ENCODE peak calls at places on chromosomes 3 and 15, in five cellular contexts. J is SK-N-MC, I is HCT116, F is Panc1, M is upper lobe of left lung. C is an unnamed sample.

GRCh38 chr3:15288331-15288726 is 44.1 kb downstream of the SH3BP5 start:
- DNase-seq in J (no peak), I (no peak), F (no peak), M (no peak), C (no peak)

GRCh38 chr3:72907131-72907697 is 19.4 kb downstream of the GXYLT2 start:
- DNase-seq in J (no peak), I (no peak), F (no peak), M (no peak), C (no peak)

GRCh38 chr15:95326689-95327525 is 1003.6 kb upstream of the NR2F2 start:
- DNase-seq in J (no peak), I (no peak), F (no peak), M (no peak), C (no peak)

GRCh38 chr3:72977463-72977862 is 19.1 kb upstream of the PPP4R2 start:
- DNase-seq in J (no peak), I (no peak), F (no peak), M (no peak), C (no peak)

GRCh38 chr15:92612891-92613290 is 42.7 kb downstream of the FAM174B start:
- DNase-seq in J (no peak), I (no peak), F (no peak), M (no peak), C (peak; percentile 50)

GRCh38 chr3:30199096-30199734 is 407.2 kb upstream of the TGFBR2 start:
- DNase-seq in J (peak; percentile 26), I (peak; percentile 27), F (no peak), M (peak; percentile 63), C (no peak)

GRCh38 chr3:167066977-167067843 is 312.9 kb downstream of the ZBBX start:
- DNase-seq in J (peak; percentile 98), I (no peak), F (no peak), M (no peak), C (no peak)

GRCh38 chr3:4865714-4866113 is 113.5 kb upstream of the BHLHE40 start:
- DNase-seq in J (no peak), I (no peak), F (no peak), M (no peak), C (no peak)

GRCh38 chr3:149227591-149228268 is 6.1 kb upstream of the CP start:
- DNase-seq in J (no peak), I (no peak), F (no peak), M (no peak), C (no peak)

GRCh38 chr3:4889896-4890295 is 89.3 kb upstream of the BHLHE40 start:
- DNase-seq in J (no peak), I (no peak), F (no peak), M (no peak), C (no peak)

GRCh38 chr3:8503461-8503860 is 1.8 kb downstream of the LMCD1 start:
- DNase-seq in J (no peak), I (no peak), F (no peak), M (no peak), C (no peak)

GRCh38 chr3:52437326-52438103 is 7.4 kb downstream of the SEMA3G start:
- DNase-seq in J (no peak), I (no peak), F (no peak), M (no peak), C (no peak)
- TF ChIP-seq POLR2AphosphoS5 in J (no peak), I (no peak), F (no peak), M (no peak), C (no peak)

GRCh38 chr3:187473778-187474406 is 105.7 kb downstream of the RTP4 start:
- DNase-seq in J (no peak), I (peak; percentile 28), F (no peak), M (no peak), C (no peak)
- H3K9me3 ChIP-seq in J (peaks cover 4% of the 10 kb centered on the region), I (no peaks in the 10 kb centered on the region), F (peaks cover 32% of the 10 kb centered on the region), M (peaks cover 23% of the 10 kb centered on the region), C (peaks cover 19% of the 10 kb centered on the region)

GRCh38 chr15:33008284-33009011 is 186.1 kb downstream of the FMN1 start:
- DNase-seq in J (no peak), I (no peak), F (no peak), M (no peak), C (no peak)
- TF ChIP-seq POLR2AphosphoS5 in J (no peak), I (no peak), F (no peak), M (no peak), C (no peak)

GRCh38 chr3:178405456-178405970 is 130.7 kb upstream of the KCNMB2 start:
- DNase-seq in J (no peak), I (no peak), F (no peak), M (no peak), C (no peak)

GRCh38 chr3:178404966-178405365 is 131.3 kb upstream of the KCNMB2 start:
- DNase-seq in J (no peak), I (no peak), F (no peak), M (no peak), C (no peak)

GRCh38 chr3:178406206-178406605 is 130.0 kb upstream of the KCNMB2 start:
- DNase-seq in J (no peak), I (no peak), F (no peak), M (no peak), C (no peak)
- H3K9me3 ChIP-seq in J (no peaks in the 10 kb centered on the region), I (no peaks in the 10 kb centered on the region), F (no peaks in the 10 kb centered on the region), M (no peaks in the 10 kb centered on the region), C (no peaks in the 10 kb centered on the region)

DNA sequence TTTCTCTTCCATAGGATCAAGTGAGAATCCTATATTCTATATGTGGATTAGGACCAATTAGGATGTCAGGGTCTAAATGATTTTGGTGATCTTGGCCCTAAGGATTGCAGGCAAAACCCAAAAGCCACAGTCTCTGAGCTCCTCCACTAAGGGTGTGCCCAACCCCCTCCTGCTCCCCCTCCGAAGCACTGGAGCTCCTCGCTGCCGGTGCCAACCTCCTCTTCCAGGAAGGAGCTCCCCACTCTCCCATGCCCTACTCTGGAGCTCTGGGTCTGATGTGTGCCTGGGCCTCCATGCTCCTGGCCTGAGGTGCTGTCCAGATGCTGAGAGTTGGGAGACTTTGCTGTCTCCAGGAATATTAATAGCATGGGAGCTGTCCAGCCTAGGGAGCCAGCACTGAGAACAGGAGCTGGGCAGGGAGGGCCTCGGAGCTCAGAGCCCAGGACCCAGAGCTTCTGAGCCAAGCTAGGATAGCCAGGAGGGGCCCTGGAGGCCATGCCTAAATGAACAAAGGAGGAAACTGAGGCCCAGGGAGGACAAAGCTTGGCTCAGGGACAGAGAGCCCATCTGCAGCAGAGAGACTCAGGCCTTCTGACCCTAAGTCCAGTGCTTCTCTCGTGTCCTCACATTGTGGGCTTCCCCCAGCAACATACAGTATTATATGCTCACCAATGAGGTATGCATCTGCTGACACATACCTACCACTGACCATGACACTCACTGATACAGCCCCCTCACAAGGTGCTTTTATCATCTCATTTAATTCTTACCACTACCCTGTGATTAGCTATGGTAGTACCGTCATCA is 36.9 kb upstream of the HERC1 start:
- DNase-seq in J (no peak), I (no peak), F (no peak), M (no peak), C (no peak)
- TF ChIP-seq POLR2AphosphoS5 in J (no peak), I (no peak), F (no peak), M (no peak), C (no peak)

DNA sequence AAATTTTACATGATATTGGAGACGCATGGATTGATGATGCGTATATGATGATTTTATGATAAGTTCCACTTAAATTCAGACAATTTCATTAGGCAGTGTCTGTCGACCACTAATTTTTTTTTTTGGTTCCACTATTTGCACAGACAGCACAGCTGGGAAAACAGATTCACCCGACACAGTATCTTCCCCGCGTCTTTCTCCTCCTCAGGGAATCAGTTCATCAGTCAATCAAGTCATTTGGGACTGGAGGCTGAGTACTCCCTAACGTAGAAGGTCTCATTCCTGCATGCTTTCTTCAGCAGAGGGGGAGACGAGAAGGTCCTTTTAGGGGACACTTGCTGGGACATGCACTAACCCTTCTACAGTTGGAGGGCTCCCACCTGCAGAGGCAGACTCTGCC is 148.7 kb downstream of the LMLN start:
- DNase-seq in J (peak; percentile 60), I (no peak), F (no peak), M (no peak), C (no peak)
- H3K9me3 ChIP-seq in J (peaks cover 10% of the 10 kb centered on the region), I (no peaks in the 10 kb centered on the region), F (no peaks in the 10 kb centered on the region), M (no peaks in the 10 kb centered on the region), C (no peaks in the 10 kb centered on the region)

DNA sequence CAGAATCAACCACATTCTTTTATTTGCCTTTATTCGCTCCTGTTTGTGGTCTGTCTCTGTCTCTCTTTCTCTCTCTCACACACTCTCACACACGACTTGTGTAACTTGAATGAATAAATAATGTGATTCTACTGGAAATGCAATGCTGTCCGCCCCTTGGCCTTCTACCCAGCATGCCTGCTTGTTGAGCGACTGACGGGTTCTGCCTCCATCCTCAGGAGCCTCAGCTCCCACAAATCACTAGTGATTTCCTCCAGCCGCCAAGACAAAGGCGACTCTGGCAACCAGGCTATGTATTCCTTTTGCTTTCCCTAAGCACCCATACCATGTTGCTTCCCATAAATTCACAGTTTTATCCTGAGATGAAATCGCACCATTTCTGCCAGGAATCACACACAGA is 460.8 kb downstream of the MAGI1 start:
- DNase-seq in J (no peak), I (no peak), F (no peak), M (no peak), C (no peak)
- TF ChIP-seq POLR2AphosphoS5 in J (no peak), I (no peak), F (no peak), M (no peak), C (no peak)

GRCh38 chr3:119120480-119120879 is 25.5 kb upstream of the TEX55 start:
- DNase-seq in J (no peak), I (no peak), F (no peak), M (no peak), C (no peak)
- H3K9me3 ChIP-seq in J (no peaks in the 10 kb centered on the region), I (peaks cover 2% of the 10 kb centered on the region), F (no peaks in the 10 kb centered on the region), M (no peaks in the 10 kb centered on the region), C (no peaks in the 10 kb centered on the region)

C was measured in suprapubic skin.